ENCODE peak calls at places on chromosomes 2 and 18, in seven cellular contexts. J is cardiac muscle cell; K is astrocyte; B is CD8-positive, alpha-beta T cell; H is upper lobe of left lung; P is BJ; X is left ventricle myocardium inferior. Q is an unnamed sample.

GRCh38 chr2:40168032-40168431 is 283.9 kb downstream of the SLC8A1 start:
- DNase-seq in X (no peak), H (no peak), K (no peak), P (no peak), B (no peak), J (peak), Q (no peak)

GRCh38 chr2:47265158-47265557 is 110.0 kb upstream of the STPG4 start:
- DNase-seq in X (no peak), K (no peak), B (no peak), J (no peak), H (no peak), P (no peak), Q (no peak)

GRCh38 chr2:8627692-8628085 is 54.2 kb upstream of the ID2 start:
- DNase-seq in H (no peak), X (no peak), K (no peak), B (no peak), P (no peak), J (no peak), Q (no peak)

GRCh38 chr2:38274286-38275276 is 102.5 kb downstream of the ATL2 start:
- DNase-seq in H (no peak), K (peak), J (peak), P (peak), X (no peak), B (no peak), Q (peak)

GRCh38 chr2:193836424-193836823 is 1641.7 kb upstream of the TMEFF2 start:
- DNase-seq in J (peak), B (no peak), H (peak), X (no peak), P (no peak), K (no peak), Q (no peak)

GRCh38 chr18:56748698-56749268 is 97.6 kb downstream of the WDR7 start:
- DNase-seq in X (no peak), P (peak), B (no peak), K (peak), J (peak), H (no peak), Q (peak)

GRCh38 chr2:111653913-111654312 is 230.1 kb downstream of the ANAPC1 start:
- DNase-seq in K (no peak), J (no peak), P (no peak), B (no peak), H (no peak), X (no peak), Q (no peak)

GRCh38 chr2:31337197-31337596 is 77.3 kb downstream of the XDH start:
- DNase-seq in J (peak), K (peak), B (no peak), H (no peak), P (no peak), X (no peak), Q (no peak)

GRCh38 chr18:50853863-50854271 is 25.1 kb upstream of the ME2 start:
- DNase-seq in X (no peak), B (no peak), J (peak), P (no peak), H (no peak), K (peak), Q (no peak)

DNA sequence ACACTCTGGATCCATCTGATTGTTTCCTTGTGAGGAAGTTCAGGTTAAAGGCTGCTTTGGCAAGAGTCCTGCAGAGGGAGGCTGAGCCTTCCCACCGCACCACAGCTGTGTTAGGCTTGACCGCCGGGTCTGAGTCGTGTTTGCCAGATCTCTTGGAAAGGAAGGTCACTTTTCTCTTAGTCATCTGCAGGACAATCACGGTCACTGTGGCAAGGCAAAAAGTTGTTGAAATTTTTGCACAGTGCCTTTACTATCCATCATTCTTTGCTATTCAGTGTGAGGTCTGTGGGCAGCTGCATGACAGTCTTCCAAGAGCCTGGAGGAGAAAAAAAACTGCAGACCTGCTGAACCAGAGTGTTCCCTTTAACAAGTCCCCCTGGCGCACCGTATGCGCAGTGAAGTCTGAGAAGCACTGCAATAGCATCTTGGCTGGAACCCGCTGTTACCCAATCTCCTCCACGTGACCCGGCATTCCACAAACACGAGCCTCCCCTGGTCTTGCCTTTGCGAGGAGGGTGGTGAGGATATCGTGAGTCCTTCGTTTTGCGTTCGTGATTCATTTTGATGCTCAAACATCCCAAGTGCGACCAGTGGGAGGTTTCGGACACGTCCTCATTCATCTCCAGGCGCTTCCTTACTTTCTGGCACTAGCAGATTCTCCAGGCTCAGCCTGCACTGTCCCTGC is 23.0 kb downstream of the BIN1 start:
- DNase-seq in H (no peak), J (peak), P (peak), K (peak), B (no peak), X (peak), Q (no peak)
- TF ChIP-seq CTCF in H (no peak), J (peak), P (peak), K (no peak), B (no peak), X (no peak), Q (no peak)

DNA sequence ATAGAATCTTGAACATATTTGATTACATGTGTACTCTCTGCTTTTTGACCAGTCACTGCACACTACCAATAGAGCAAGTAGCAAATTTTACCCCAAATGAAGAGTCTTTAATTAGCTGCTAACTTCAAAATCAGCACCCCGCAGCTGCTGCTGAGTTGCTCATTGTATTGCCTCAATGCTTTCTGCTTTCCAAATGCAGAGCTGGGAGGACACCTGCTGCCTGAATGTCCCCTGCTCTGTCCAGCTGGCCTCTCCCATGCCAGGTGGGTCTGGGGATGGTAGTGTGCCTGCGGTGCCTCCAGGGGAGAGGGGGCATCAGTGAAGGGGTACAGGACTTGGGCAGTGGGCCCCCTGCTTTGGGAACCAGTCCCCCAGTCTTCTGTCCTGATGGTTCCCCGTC is 184.8 kb downstream of the PRKCE start:
- DNase-seq in X (no peak), K (no peak), J (no peak), H (no peak), B (no peak), P (no peak), Q (peak)
- TF ChIP-seq CTCF in X (no peak), K (no peak), J (no peak), H (no peak), B (no peak), P (no peak), Q (peak)

GRCh38 chr2:207528980-207529329 is 807 bp upstream of the CREB1 start:
- DNase-seq in H (no peak), P (no peak), K (no peak), X (no peak), B (peak), J (peak), Q (peak)

GRCh38 chr2:207531024-207531411 is 1.3 kb downstream of the CREB1 start:
- DNase-seq in B (no peak), J (peak), K (no peak), P (no peak), H (no peak), X (no peak), Q (peak)

GRCh38 chr2:207532676-207533075 is 2.9 kb downstream of the CREB1 start:
- DNase-seq in K (no peak), P (no peak), J (no peak), H (no peak), B (no peak), X (no peak), Q (no peak)

GRCh38 chr2:207530160-207531023 is 630 bp downstream of the CREB1 start:
- DNase-seq in P (no peak), H (peak), B (peak), X (peak), J (peak), K (no peak), Q (peak)

GRCh38 chr2:207529330-207530159 is at the start of gene CREB1:
- DNase-seq in K (peak), X (peak), B (peak), J (peak), P (peak), H (peak), Q (peak)
- TF ChIP-seq CTCF in K (no peak), X (no peak), B (no peak), J (no peak), P (no peak), H (no peak), Q (no peak)

GRCh38 chr18:36665952-36666351 is 162.8 kb downstream of the TPGS2 start:
- DNase-seq in J (no peak), X (no peak), H (no peak), K (no peak), B (no peak), P (no peak), Q (no peak)

GRCh38 chr18:36660311-36660710 is 168.5 kb downstream of the TPGS2 start:
- DNase-seq in B (no peak), P (no peak), K (no peak), H (no peak), J (no peak), X (peak), Q (no peak)

GRCh38 chr18:36663312-36663711 is 165.5 kb downstream of the TPGS2 start:
- DNase-seq in B (no peak), J (peak), X (no peak), H (no peak), P (no peak), K (no peak), Q (no peak)

GRCh38 chr18:36658611-36659010 is 170.2 kb downstream of the TPGS2 start:
- DNase-seq in K (no peak), X (no peak), H (no peak), J (no peak), P (no peak), B (no peak), Q (no peak)

DNA sequence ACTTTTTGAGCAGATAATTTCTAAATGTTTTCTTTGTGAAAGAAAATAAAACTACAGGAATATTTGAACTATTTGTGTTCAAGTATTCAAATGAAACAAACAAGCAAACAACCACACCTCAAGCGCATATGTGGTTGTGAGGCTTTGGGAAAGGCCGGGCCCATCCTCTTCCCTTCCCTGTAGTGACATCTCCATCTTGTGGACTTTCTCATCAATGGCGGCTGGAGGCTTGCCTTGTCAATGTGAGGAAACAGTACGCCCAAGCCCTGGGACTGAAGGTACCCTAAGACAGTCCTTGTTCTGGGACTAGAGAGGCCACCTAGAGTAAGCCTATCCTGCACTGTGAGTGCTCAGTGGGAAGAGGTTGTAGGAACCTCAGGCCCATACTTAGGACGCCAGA is 166.8 kb downstream of the TPGS2 start:
- DNase-seq in B (no peak), J (peak), P (no peak), H (no peak), K (no peak), X (no peak), Q (no peak)
- TF ChIP-seq CTCF in B (no peak), J (peak), P (peak), H (no peak), K (no peak), X (no peak), Q (no peak)

GRCh38 chr2:240507060-240507777 is 50.6 kb downstream of the ANKMY1 start:
- DNase-seq in K (no peak), J (no peak), H (no peak), X (no peak), P (no peak), B (no peak), Q (no peak)

GRCh38 chr2:240503848-240504247 is 53.9 kb downstream of the ANKMY1 start:
- DNase-seq in X (no peak), J (no peak), H (no peak), P (no peak), B (no peak), K (no peak), Q (no peak)

GRCh38 chr2:240507778-240508251 is 50.0 kb downstream of the ANKMY1 start:
- DNase-seq in J (no peak), P (no peak), H (no peak), K (no peak), B (no peak), X (no peak), Q (no peak)

GRCh38 chr2:240506406-240507059 is 51.3 kb downstream of the ANKMY1 start:
- DNase-seq in K (no peak), X (no peak), H (no peak), B (no peak), P (no peak), J (no peak), Q (no peak)

GRCh38 chr2:240505946-240506345 is 51.8 kb downstream of the ANKMY1 start:
- DNase-seq in H (no peak), K (no peak), B (no peak), P (no peak), X (no peak), J (no peak), Q (no peak)
- TF ChIP-seq CTCF in H (no peak), K (no peak), B (no peak), P (no peak), X (no peak), J (no peak), Q (no peak)

GRCh38 chr2:222319576-222320440 is 21.0 kb upstream of the PAX3 start:
- DNase-seq in J (peak), P (no peak), H (peak), B (no peak), K (no peak), X (no peak), Q (peak)

GRCh38 chr2:222318026-222318711 is 19.4 kb upstream of the PAX3 start:
- DNase-seq in B (no peak), K (peak), P (no peak), X (peak), H (peak), J (peak), Q (peak)

GRCh38 chr2:222322241-222322640 is 23.4 kb upstream of the PAX3 start:
- DNase-seq in K (no peak), B (no peak), X (no peak), J (no peak), P (no peak), H (no peak), Q (peak)

GRCh38 chr2:222320441-222321395 is 21.9 kb upstream of the PAX3 start:
- DNase-seq in H (peak), J (peak), P (no peak), X (peak), B (no peak), K (no peak), Q (no peak)

DNA sequence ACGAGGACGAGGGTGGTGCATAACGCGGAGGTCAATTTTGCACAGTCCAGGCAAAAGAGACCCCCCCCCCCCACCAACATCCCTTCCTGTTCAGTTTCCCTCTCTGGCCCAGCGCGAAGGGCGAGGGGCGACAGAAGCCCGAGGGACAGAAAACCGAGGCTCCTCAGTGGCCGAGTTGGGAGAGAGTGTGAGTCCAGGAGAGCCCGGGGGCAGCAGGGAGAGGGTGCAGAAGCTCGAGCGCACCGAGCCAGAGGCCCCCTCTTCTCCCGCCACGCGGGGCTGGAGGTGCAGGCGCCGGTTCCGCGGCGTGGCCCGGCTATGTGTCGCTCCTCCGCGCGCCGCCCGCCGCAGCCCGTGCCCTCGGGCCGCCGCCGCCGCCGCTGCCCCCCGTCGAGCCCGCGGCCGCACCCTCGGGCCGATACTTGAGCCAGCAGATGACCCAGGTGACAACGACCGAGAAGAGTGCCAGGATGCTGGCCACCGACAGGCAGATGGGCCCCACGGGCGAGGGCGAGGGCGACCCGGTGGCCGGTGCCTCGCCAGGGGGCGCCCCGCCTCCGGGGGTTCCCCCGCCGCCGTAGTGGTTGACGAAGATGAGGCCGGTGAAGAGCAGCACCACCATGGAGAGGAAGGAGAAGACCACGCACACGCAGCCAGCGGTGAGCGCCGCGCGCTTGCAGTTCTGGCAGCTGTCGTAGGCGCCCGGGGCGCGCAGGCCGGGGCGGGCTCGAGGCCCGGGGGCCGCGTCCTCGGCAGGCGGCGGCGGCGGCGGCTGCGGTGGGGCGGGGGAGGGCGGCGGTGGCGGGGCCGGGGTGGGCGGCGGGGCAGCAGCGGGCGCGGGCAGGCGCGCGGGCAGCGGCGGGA is 20.1 kb upstream of the PAX3 start:
- DNase-seq in X (peak), P (no peak), H (peak), K (no peak), B (no peak), J (peak), Q (peak)
- TF ChIP-seq CTCF in X (peak), P (no peak), H (no peak), K (no peak), B (no peak), J (peak), Q (peak)

GRCh38 chr18:32576296-32576916 is 105.7 kb upstream of the GAREM1 start:
- DNase-seq in P (no peak), J (peak), K (peak), X (no peak), H (no peak), B (no peak), Q (no peak)
- TF ChIP-seq CTCF in P (peak), J (peak), K (peak), X (peak), H (no peak), B (no peak), Q (no peak)

GRCh38 chr2:57372237-57372962 is 674.2 kb upstream of the VRK2 start:
- DNase-seq in P (no peak), H (no peak), K (no peak), B (no peak), J (no peak), X (no peak), Q (no peak)

GRCh38 chr2:57373530-57373929 is 673.1 kb upstream of the VRK2 start:
- DNase-seq in B (no peak), H (no peak), K (peak), P (peak), X (no peak), J (peak), Q (no peak)

GRCh38 chr2:57371186-57371585 is 675.4 kb upstream of the VRK2 start:
- DNase-seq in K (peak), J (no peak), X (no peak), H (no peak), P (no peak), B (no peak), Q (no peak)

GRCh38 chr2:57376985-57377384 is 669.6 kb upstream of the VRK2 start:
- DNase-seq in K (no peak), J (no peak), P (no peak), B (no peak), X (no peak), H (no peak), Q (no peak)
- TF ChIP-seq CTCF in K (no peak), J (no peak), P (no peak), B (no peak), X (peak), H (no peak), Q (peak)

Q was measured in MM.1S.